ENCODE peak calls at places on chromosome X, in ten cellular contexts. One of them, this sample, is unnamed.

GRCh38 chrX:44428989-44429627 is 85.6 kb upstream of the EFHC2 start:
- DNase-seq in lung: no peak
- DNase-seq in fibroblast of the aortic adventitia: no peak
- DNase-seq in coronary artery: no peak
- DNase-seq in K562: no peak
- DNase-seq in transverse colon: no peak
- DNase-seq in psoas muscle: no peak
- DNase-seq in NB4: peak
- DNase-seq in sigmoid colon: no peak
- DNase-seq in epithelial cell of esophagus: peak
- DNase-seq in this sample: no peak

GRCh38 chrX:100363926-100364325 is 46.1 kb downstream of the PCDH19 start:
- DNase-seq in lung: no peak
- DNase-seq in fibroblast of the aortic adventitia: no peak
- DNase-seq in coronary artery: no peak
- DNase-seq in K562: no peak
- DNase-seq in transverse colon: no peak
- DNase-seq in psoas muscle: no peak
- DNase-seq in NB4: peak
- DNase-seq in sigmoid colon: no peak
- DNase-seq in epithelial cell of esophagus: no peak
- DNase-seq in this sample: no peak

GRCh38 chrX:51332188-51332942 is at the start of gene NUDT10:
- DNase-seq in lung: no peak
- DNase-seq in fibroblast of the aortic adventitia: peak
- DNase-seq in coronary artery: peak
- DNase-seq in K562: no peak
- DNase-seq in transverse colon: peak
- DNase-seq in psoas muscle: peak
- DNase-seq in NB4: peak
- DNase-seq in sigmoid colon: peak
- DNase-seq in epithelial cell of esophagus: peak
- DNase-seq in this sample: peak

GRCh38 chrX:65596270-65596669 is 61.7 kb upstream of the LAS1L start:
- DNase-seq in lung: no peak
- DNase-seq in fibroblast of the aortic adventitia: peak
- DNase-seq in coronary artery: no peak
- DNase-seq in K562: no peak
- DNase-seq in transverse colon: peak
- DNase-seq in psoas muscle: no peak
- DNase-seq in NB4: peak
- DNase-seq in sigmoid colon: no peak
- DNase-seq in epithelial cell of esophagus: peak
- DNase-seq in this sample: no peak

GRCh38 chrX:124280294-124280902 is 52.1 kb upstream of the TEX13D start:
- DNase-seq in lung: no peak
- DNase-seq in fibroblast of the aortic adventitia: no peak
- DNase-seq in coronary artery: no peak
- DNase-seq in K562: no peak
- DNase-seq in transverse colon: no peak
- DNase-seq in psoas muscle: no peak
- DNase-seq in NB4: no peak
- DNase-seq in sigmoid colon: no peak
- DNase-seq in epithelial cell of esophagus: no peak
- DNase-seq in this sample: no peak

GRCh38 chrX:136417806-136418205 is 69.9 kb upstream of the BRS3 start:
- DNase-seq in lung: no peak
- DNase-seq in fibroblast of the aortic adventitia: no peak
- DNase-seq in coronary artery: no peak
- DNase-seq in K562: no peak
- DNase-seq in transverse colon: no peak
- DNase-seq in psoas muscle: no peak
- DNase-seq in NB4: no peak
- DNase-seq in sigmoid colon: no peak
- DNase-seq in epithelial cell of esophagus: no peak
- DNase-seq in this sample: no peak

GRCh38 chrX:148659481-148659880 is 159.1 kb downstream of the AFF2 start:
- DNase-seq in lung: no peak
- DNase-seq in fibroblast of the aortic adventitia: peak
- DNase-seq in coronary artery: no peak
- DNase-seq in K562: no peak
- DNase-seq in transverse colon: no peak
- DNase-seq in psoas muscle: no peak
- DNase-seq in NB4: no peak
- DNase-seq in sigmoid colon: no peak
- DNase-seq in epithelial cell of esophagus: no peak
- DNase-seq in this sample: no peak

GRCh38 chrX:50920132-50920531 is 9.6 kb downstream of the BMP15 start:
- DNase-seq in lung: no peak
- DNase-seq in fibroblast of the aortic adventitia: peak
- DNase-seq in coronary artery: no peak
- DNase-seq in K562: no peak
- DNase-seq in transverse colon: no peak
- DNase-seq in psoas muscle: no peak
- DNase-seq in NB4: no peak
- DNase-seq in sigmoid colon: no peak
- DNase-seq in epithelial cell of esophagus: peak
- DNase-seq in this sample: no peak

GRCh38 chrX:17291998-17292658 is 82.9 kb upstream of the NHS start:
- DNase-seq in lung: no peak
- DNase-seq in fibroblast of the aortic adventitia: peak
- DNase-seq in coronary artery: no peak
- DNase-seq in K562: no peak
- DNase-seq in transverse colon: no peak
- DNase-seq in psoas muscle: no peak
- DNase-seq in NB4: no peak
- DNase-seq in sigmoid colon: peak
- DNase-seq in epithelial cell of esophagus: no peak
- DNase-seq in this sample: no peak

GRCh38 chrX:21745756-21746155 is 12.2 kb downstream of the SMPX start:
- DNase-seq in lung: peak
- DNase-seq in fibroblast of the aortic adventitia: peak
- DNase-seq in coronary artery: no peak
- DNase-seq in K562: peak
- DNase-seq in transverse colon: peak
- DNase-seq in psoas muscle: peak
- DNase-seq in NB4: peak
- DNase-seq in sigmoid colon: no peak
- DNase-seq in epithelial cell of esophagus: peak
- DNase-seq in this sample: no peak

GRCh38 chrX:140918398-140919043 is 83.9 kb upstream of the SPANXB1 start:
- DNase-seq in lung: peak
- DNase-seq in fibroblast of the aortic adventitia: peak
- DNase-seq in coronary artery: no peak
- DNase-seq in K562: peak
- DNase-seq in transverse colon: peak
- DNase-seq in psoas muscle: no peak
- DNase-seq in NB4: peak
- DNase-seq in sigmoid colon: no peak
- DNase-seq in epithelial cell of esophagus: peak
- DNase-seq in this sample: no peak

GRCh38 chrX:2829066-2829430 is 318 bp downstream of the GYG2 start:
- DNase-seq in lung: no peak
- DNase-seq in fibroblast of the aortic adventitia: no peak
- DNase-seq in coronary artery: no peak
- DNase-seq in K562: peak
- DNase-seq in transverse colon: peak
- DNase-seq in psoas muscle: no peak
- DNase-seq in NB4: no peak
- DNase-seq in sigmoid colon: no peak
- DNase-seq in epithelial cell of esophagus: no peak
- DNase-seq in this sample: no peak

GRCh38 chrX:48165246-48165645 is 31.3 kb downstream of the SSX5 start:
- DNase-seq in lung: no peak
- DNase-seq in fibroblast of the aortic adventitia: no peak
- DNase-seq in coronary artery: no peak
- DNase-seq in K562: no peak
- DNase-seq in transverse colon: no peak
- DNase-seq in psoas muscle: no peak
- DNase-seq in NB4: no peak
- DNase-seq in sigmoid colon: no peak
- DNase-seq in epithelial cell of esophagus: no peak
- DNase-seq in this sample: no peak

GRCh38 chrX:136028383-136028984 is 43.2 kb downstream of the SLC9A6 start:
- DNase-seq in lung: no peak
- DNase-seq in fibroblast of the aortic adventitia: peak
- DNase-seq in coronary artery: no peak
- DNase-seq in K562: no peak
- DNase-seq in transverse colon: no peak
- DNase-seq in psoas muscle: no peak
- DNase-seq in NB4: peak
- DNase-seq in sigmoid colon: no peak
- DNase-seq in epithelial cell of esophagus: peak
- DNase-seq in this sample: no peak

GRCh38 chrX:142873214-142873613 is 152.5 kb upstream of the SPANXN4 start:
- DNase-seq in lung: no peak
- DNase-seq in fibroblast of the aortic adventitia: no peak
- DNase-seq in coronary artery: no peak
- DNase-seq in K562: no peak
- DNase-seq in transverse colon: no peak
- DNase-seq in psoas muscle: no peak
- DNase-seq in NB4: no peak
- DNase-seq in sigmoid colon: no peak
- DNase-seq in epithelial cell of esophagus: no peak
- DNase-seq in this sample: no peak

GRCh38 chrX:151938172-151938571 is 25.5 kb downstream of the MAGEA4 start:
- DNase-seq in lung: no peak
- DNase-seq in fibroblast of the aortic adventitia: no peak
- DNase-seq in coronary artery: no peak
- DNase-seq in K562: no peak
- DNase-seq in transverse colon: no peak
- DNase-seq in psoas muscle: no peak
- DNase-seq in NB4: no peak
- DNase-seq in sigmoid colon: no peak
- DNase-seq in epithelial cell of esophagus: peak
- DNase-seq in this sample: no peak

GRCh38 chrX:672931-673330 is 42.3 kb downstream of the SHOX start:
- DNase-seq in lung: no peak
- DNase-seq in fibroblast of the aortic adventitia: no peak
- DNase-seq in coronary artery: no peak
- DNase-seq in K562: no peak
- DNase-seq in transverse colon: no peak
- DNase-seq in psoas muscle: no peak
- DNase-seq in NB4: no peak
- DNase-seq in sigmoid colon: no peak
- DNase-seq in epithelial cell of esophagus: no peak
- DNase-seq in this sample: no peak

GRCh38 chrX:108121291-108121690 is 29.7 kb downstream of the ATG4A start:
- DNase-seq in lung: no peak
- DNase-seq in fibroblast of the aortic adventitia: no peak
- DNase-seq in coronary artery: no peak
- DNase-seq in K562: no peak
- DNase-seq in transverse colon: no peak
- DNase-seq in psoas muscle: no peak
- DNase-seq in NB4: no peak
- DNase-seq in sigmoid colon: no peak
- DNase-seq in epithelial cell of esophagus: no peak
- DNase-seq in this sample: no peak

GRCh38 chrX:23578079-23578478 is 89.2 kb upstream of the PRDX4 start:
- DNase-seq in lung: no peak
- DNase-seq in fibroblast of the aortic adventitia: peak
- DNase-seq in coronary artery: no peak
- DNase-seq in K562: no peak
- DNase-seq in transverse colon: no peak
- DNase-seq in psoas muscle: no peak
- DNase-seq in NB4: no peak
- DNase-seq in sigmoid colon: no peak
- DNase-seq in epithelial cell of esophagus: peak
- DNase-seq in this sample: no peak

GRCh38 chrX:40552768-40553167 is 28.0 kb upstream of the ATP6AP2 start:
- DNase-seq in lung: no peak
- DNase-seq in fibroblast of the aortic adventitia: no peak
- DNase-seq in coronary artery: no peak
- DNase-seq in K562: no peak
- DNase-seq in transverse colon: no peak
- DNase-seq in psoas muscle: no peak
- DNase-seq in NB4: peak
- DNase-seq in sigmoid colon: no peak
- DNase-seq in epithelial cell of esophagus: peak
- DNase-seq in this sample: no peak
- TF ChIP-seq CTCF in lung: no peak
- TF ChIP-seq CTCF in fibroblast of the aortic adventitia: no peak
- TF ChIP-seq CTCF in coronary artery: no peak
- TF ChIP-seq CTCF in K562: peak
- TF ChIP-seq CTCF in transverse colon: no peak
- TF ChIP-seq CTCF in psoas muscle: no peak
- TF ChIP-seq CTCF in NB4: peak
- TF ChIP-seq CTCF in sigmoid colon: no peak
- TF ChIP-seq CTCF in epithelial cell of esophagus: peak
- TF ChIP-seq CTCF in this sample: no peak

GRCh38 chrX:84712621-84713020 is 210.4 kb upstream of the HDX start:
- DNase-seq in lung: no peak
- DNase-seq in fibroblast of the aortic adventitia: no peak
- DNase-seq in coronary artery: no peak
- DNase-seq in K562: no peak
- DNase-seq in transverse colon: no peak
- DNase-seq in psoas muscle: no peak
- DNase-seq in NB4: no peak
- DNase-seq in sigmoid colon: no peak
- DNase-seq in epithelial cell of esophagus: no peak
- DNase-seq in this sample: no peak
- TF ChIP-seq CTCF in lung: no peak
- TF ChIP-seq CTCF in fibroblast of the aortic adventitia: no peak
- TF ChIP-seq CTCF in coronary artery: no peak
- TF ChIP-seq CTCF in K562: no peak
- TF ChIP-seq CTCF in transverse colon: no peak
- TF ChIP-seq CTCF in psoas muscle: no peak
- TF ChIP-seq CTCF in NB4: no peak
- TF ChIP-seq CTCF in sigmoid colon: no peak
- TF ChIP-seq CTCF in epithelial cell of esophagus: no peak
- TF ChIP-seq CTCF in this sample: no peak

DNA sequence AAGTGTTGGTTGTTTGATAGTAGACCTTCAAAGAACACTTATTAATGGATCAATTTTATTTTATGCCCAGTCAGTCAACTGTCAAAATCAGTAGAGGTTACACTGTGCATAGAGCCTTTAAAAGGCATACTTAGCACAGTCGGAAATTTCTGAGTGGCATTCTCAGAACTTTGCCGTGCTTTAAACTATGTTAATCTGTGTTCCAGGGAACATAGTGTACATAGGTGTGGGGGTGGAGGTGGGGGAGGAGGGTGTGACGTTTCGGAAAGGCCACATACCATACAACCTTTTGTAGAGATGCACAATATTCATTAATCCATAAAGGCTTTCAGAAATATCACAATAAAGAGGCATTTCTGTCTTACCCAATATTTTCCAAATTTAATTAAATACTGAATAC is 75.8 kb downstream of the RS1 start:
- DNase-seq in lung: peak
- DNase-seq in fibroblast of the aortic adventitia: no peak
- DNase-seq in coronary artery: no peak
- DNase-seq in K562: no peak
- DNase-seq in transverse colon: no peak
- DNase-seq in psoas muscle: no peak
- DNase-seq in NB4: no peak
- DNase-seq in sigmoid colon: no peak
- DNase-seq in epithelial cell of esophagus: no peak
- DNase-seq in this sample: no peak
- TF ChIP-seq CTCF in lung: no peak
- TF ChIP-seq CTCF in fibroblast of the aortic adventitia: no peak
- TF ChIP-seq CTCF in coronary artery: no peak
- TF ChIP-seq CTCF in K562: no peak
- TF ChIP-seq CTCF in transverse colon: no peak
- TF ChIP-seq CTCF in psoas muscle: no peak
- TF ChIP-seq CTCF in NB4: no peak
- TF ChIP-seq CTCF in sigmoid colon: no peak
- TF ChIP-seq CTCF in epithelial cell of esophagus: no peak
- TF ChIP-seq CTCF in this sample: no peak

GRCh38 chrX:103464071-103464773 is 55.1 kb downstream of the RAB40A start:
- DNase-seq in lung: no peak
- DNase-seq in fibroblast of the aortic adventitia: peak
- DNase-seq in coronary artery: no peak
- DNase-seq in K562: peak
- DNase-seq in transverse colon: peak
- DNase-seq in psoas muscle: no peak
- DNase-seq in NB4: peak
- DNase-seq in sigmoid colon: no peak
- DNase-seq in epithelial cell of esophagus: peak
- DNase-seq in this sample: no peak
- TF ChIP-seq CTCF in lung: no peak
- TF ChIP-seq CTCF in fibroblast of the aortic adventitia: peak
- TF ChIP-seq CTCF in coronary artery: no peak
- TF ChIP-seq CTCF in K562: peak
- TF ChIP-seq CTCF in transverse colon: no peak
- TF ChIP-seq CTCF in psoas muscle: peak
- TF ChIP-seq CTCF in NB4: peak
- TF ChIP-seq CTCF in sigmoid colon: no peak
- TF ChIP-seq CTCF in epithelial cell of esophagus: peak
- TF ChIP-seq CTCF in this sample: peak